ENCODE peak calls at places on chromosome 19, in four cellular contexts. R, Q, X and W are unnamed samples. For H3K9me3, the result is how much of the 10 kb centered on the place peaks cover.

GRCh38 chr19:43300876-43301765 is 31.8 kb upstream of the PSG9 start:
- DNase-seq in R (no peak), Q (no peak), X (no peak), W (no peak)

GRCh38 chr19:1471514-1472107 is 7.4 kb downstream of the C19orf25 start:
- DNase-seq in Q (no peak), R (no peak), X (no peak), W (no peak)

GRCh38 chr19:3012522-3013260 is 16.4 kb downstream of the TLE2 start:
- DNase-seq in R (no peak), Q (no peak), X (no peak), W (no peak)

GRCh38 chr19:38877781-38878574 is at the start of gene RINL:
- DNase-seq in R (no peak), Q (no peak), X (no peak), W (no peak)

GRCh38 chr19:18469245-18470107 is 31.5 kb upstream of the ISYNA1 start:
- DNase-seq in Q (no peak), R (no peak), X (no peak), W (peak)

GRCh38 chr19:11973020-11973810 is 8.4 kb downstream of the ZNF763 start:
- DNase-seq in R (no peak), X (no peak), Q (no peak), W (no peak)

GRCh38 chr19:38320969-38321339 is 1.3 kb downstream of the KCNK6 start:
- DNase-seq in R (no peak), Q (no peak), X (no peak), W (no peak)

GRCh38 chr19:19425170-19425875 is 19.8 kb downstream of the GATAD2A start:
- DNase-seq in Q (no peak), X (no peak), R (no peak), W (no peak)

GRCh38 chr19:33391631-33392249 is 18.2 kb downstream of the CEBPG start:
- DNase-seq in R (no peak), Q (no peak), X (no peak), W (no peak)

DNA sequence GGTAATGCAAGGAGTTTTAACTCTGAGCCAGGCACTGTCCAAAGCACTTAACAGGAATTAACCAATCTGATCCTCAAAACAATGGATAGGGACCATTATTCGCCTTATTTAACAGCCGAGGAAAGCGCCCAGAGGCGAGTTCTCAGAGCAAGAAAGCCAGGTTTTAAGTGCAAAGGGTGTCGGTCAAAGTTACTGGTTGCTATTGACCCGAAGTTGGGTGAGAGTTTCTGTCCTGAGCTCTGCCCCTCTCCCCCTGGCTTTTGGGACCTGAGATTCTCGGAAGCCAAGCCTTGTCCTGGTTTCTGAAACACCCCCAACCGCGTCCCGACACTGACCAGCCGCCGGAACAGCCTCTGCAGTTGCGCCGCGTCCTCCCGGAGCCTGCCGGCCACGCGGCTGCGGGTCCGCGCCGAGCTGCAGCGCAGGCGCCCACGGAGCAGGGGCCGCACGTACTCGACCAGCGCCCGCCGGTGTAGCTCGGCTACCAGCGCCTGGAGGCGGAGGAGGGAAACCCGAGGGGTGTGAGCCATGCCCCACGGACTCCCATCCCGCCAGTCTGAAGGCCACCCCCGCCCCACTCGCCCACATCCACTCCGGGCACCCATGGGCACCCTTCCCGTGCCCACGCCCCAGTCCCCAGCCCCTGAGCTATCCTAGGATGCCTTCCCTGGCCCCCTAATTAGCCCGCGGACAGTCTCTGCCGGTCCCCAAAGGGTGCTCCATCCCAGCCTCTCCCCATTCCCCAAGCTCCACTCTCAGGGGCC is 27.8 kb downstream of the EXOC3L2 start:
- DNase-seq in Q (no peak), R (no peak), X (no peak), W (no peak)
- H3K4me3 ChIP-seq in Q (no peak), R (no peak), X (no peak), W (no peak)

GRCh38 chr19:7502552-7502951 is 13.4 kb upstream of the ZNF358 start:
- DNase-seq in Q (no peak), R (no peak), X (no peak), W (no peak)
- H3K9me3 ChIP-seq in Q (under half), R (under half), X (under half), W (under half)

DNA sequence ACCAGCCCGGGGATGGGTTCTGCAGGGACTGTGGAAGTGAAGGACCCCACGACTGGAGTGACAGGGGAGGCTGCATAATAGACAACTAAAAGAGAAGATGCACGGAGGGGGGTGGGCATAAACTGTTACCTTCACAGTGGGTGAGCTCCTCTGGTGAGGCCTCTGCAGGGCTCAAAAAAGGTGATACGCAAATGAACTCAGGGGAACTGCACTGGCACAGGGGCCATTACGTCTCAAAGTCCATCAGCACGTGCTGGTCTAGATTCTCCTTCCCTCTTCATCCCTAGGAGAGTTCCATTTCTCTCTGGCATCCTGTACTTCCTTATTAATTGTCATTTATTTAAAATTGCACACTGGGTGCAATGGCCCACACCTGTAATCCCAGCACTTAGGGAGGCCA is 8.1 kb upstream of the FFAR2 start:
- DNase-seq in Q (no peak), R (no peak), X (no peak), W (no peak)
- H3K4me3 ChIP-seq in Q (no peak), R (no peak), X (no peak), W (no peak)

DNA sequence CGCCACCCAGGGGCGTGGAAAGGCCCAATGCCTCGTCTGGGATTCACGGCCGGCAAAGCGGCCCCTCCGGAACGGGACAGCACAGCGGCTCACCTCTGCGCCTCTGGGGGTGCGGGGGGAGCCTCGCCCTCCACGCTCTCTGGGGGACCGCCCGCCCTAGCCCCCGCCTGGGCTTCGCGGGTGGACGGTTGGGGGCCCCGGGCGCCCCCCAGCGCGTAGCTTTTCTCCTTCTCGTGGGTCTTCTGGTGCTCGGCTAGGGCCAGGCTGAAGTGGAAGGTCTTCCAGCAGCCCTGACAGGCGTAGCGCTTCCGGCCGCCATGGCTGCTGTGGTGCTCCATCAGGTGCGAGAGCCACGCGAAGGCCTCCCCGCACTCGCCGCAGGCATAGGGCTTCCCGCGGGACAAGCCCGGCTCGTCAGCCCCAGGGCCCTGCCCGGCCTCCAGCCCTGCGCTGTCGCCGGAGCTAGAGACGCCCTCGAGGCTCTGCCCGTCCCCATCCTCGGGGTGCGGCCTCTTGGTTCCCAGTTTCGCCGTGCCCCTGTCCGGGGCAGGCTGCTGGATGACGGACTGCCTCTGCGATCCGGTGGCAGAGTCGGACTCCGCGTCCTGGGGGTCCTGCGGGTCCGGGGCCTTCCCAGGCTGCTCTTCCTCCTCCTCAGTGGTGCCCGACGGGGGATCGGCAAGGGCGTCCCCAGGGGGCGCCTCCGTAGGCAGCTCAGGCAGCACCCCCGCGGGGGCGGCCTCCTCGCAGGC is 13.3 kb downstream of the ZSCAN18 start:
- DNase-seq in Q (no peak), R (no peak), X (no peak), W (no peak)
- H3K9me3 ChIP-seq in Q (half or more), R (under half), X (under half), W (half or more)

GRCh38 chr19:49326165-49326704 is 1.2 kb upstream of the SLC6A16 start:
- DNase-seq in X (no peak), R (no peak), Q (no peak), W (no peak)
- H3K4me3 ChIP-seq in X (no peak), R (no peak), Q (no peak), W (no peak)